ENCODE peak calls at places on chromosomes 16 and 17, in four cellular contexts. A is iPS DF 6.9, U is dermis blood vessel endothelial cell, W is GM04504. F is an unnamed sample.

GRCh38 chr17:67376509-67376891 is 581 bp upstream of the PITPNC1 start:
- DNase-seq in A (no peak), U (peak), W (no peak), F (no peak)

GRCh38 chr16:88454315-88455057 is 1.4 kb downstream of the ZFPM1 start:
- DNase-seq in A (no peak), U (peak), W (no peak), F (no peak)

GRCh38 chr16:19696312-19696711 is 21.7 kb downstream of the KNOP1 start:
- DNase-seq in A (no peak), U (peak), W (peak), F (no peak)

GRCh38 chr16:58450590-58450989 is 49.4 kb upstream of the NDRG4 start:
- DNase-seq in A (no peak), U (no peak), W (no peak), F (no peak)

GRCh38 chr16:57165923-57166322 is 19.9 kb downstream of the PSME3IP1 start:
- DNase-seq in A (no peak), U (no peak), W (no peak), F (no peak)

GRCh38 chr16:3131755-3132377 is 3.0 kb upstream of the ZNF213 start:
- DNase-seq in A (no peak), U (peak), W (no peak), F (peak)

GRCh38 chr17:73595068-73595865 is 49.0 kb downstream of the SDK2 start:
- DNase-seq in A (peak), U (no peak), W (peak), F (peak)

GRCh38 chr16:80948886-80949502 is 57.7 kb downstream of the CMC2 start:
- DNase-seq in A (no peak), U (peak), W (no peak), F (no peak)

GRCh38 chr16:13902677-13903076 is 17.3 kb upstream of the ERCC4 start:
- DNase-seq in A (no peak), U (peak), W (no peak), F (no peak)

GRCh38 chr17:59420901-59421300 is 89.4 kb downstream of the YPEL2 start:
- DNase-seq in A (no peak), U (no peak), W (no peak), F (no peak)

GRCh38 chr17:66960623-66961022 is 3.9 kb upstream of the CACNG4 start:
- DNase-seq in A (no peak), U (no peak), W (no peak), F (no peak)

GRCh38 chr16:29940656-29941055 is 14.6 kb upstream of the KCTD13 start:
- DNase-seq in A (no peak), U (no peak), W (no peak), F (no peak)

GRCh38 chr17:65557349-65558310 is 3.8 kb downstream of the AXIN2 start:
- DNase-seq in A (no peak), U (no peak), W (no peak), F (no peak)

GRCh38 chr17:46818319-46818928 is at the start of gene WNT3:
- DNase-seq in A (no peak), U (no peak), W (no peak), F (peak)

GRCh38 chr17:76453431-76453743 is 435 bp upstream of the UBE2O start:
- DNase-seq in A (no peak), U (no peak), W (no peak), F (no peak)

GRCh38 chr17:52170963-52171572 is 12.6 kb upstream of the CA10 start:
- DNase-seq in A (no peak), U (no peak), W (no peak), F (peak)

GRCh38 chr16:78551487-78552085 is 452.1 kb downstream of the WWOX start:
- DNase-seq in A (no peak), U (no peak), W (no peak), F (no peak)

GRCh38 chr16:89345663-89346150 is 128.2 kb downstream of the ZNF778 start:
- DNase-seq in A (no peak), U (no peak), W (no peak), F (peak)

GRCh38 chr16:75108792-75109731 is 7.5 kb downstream of the LDHD start:
- DNase-seq in A (no peak), U (no peak), W (peak), F (no peak)

GRCh38 chr16:85337910-85338637 is 225.8 kb upstream of the CIBAR2 start:
- DNase-seq in A (no peak), U (no peak), W (no peak), F (no peak)

F was measured in NCI-H82.